ENCODE peak calls at places on chromosomes 12 and 14, in nine cellular contexts. I is choroid plexus epithelial cell, M is endothelial cell, Y is H9, P is B cell, F is hepatocyte, X is RWPE1, K is heart right ventricle, N is Caco-2. L is an unnamed sample.

GRCh38 chr14:69439516-69440270 is 41.2 kb downstream of the SLC39A9 start:
- DNase-seq in I (no peak), M (no peak), Y (peak), P (no peak), F (no peak), X (no peak), K (no peak), N (no peak), L (no peak)

GRCh38 chr12:24573621-24574020 is 375.3 kb downstream of the BCAT1 start:
- DNase-seq in I (peak), M (no peak), Y (no peak), P (no peak), F (no peak), X (no peak), K (no peak), N (no peak), L (no peak)

GRCh38 chr12:109796057-109796456 is 37.1 kb downstream of the TRPV4 start:
- DNase-seq in I (no peak), M (no peak), Y (no peak), P (no peak), F (no peak), X (no peak), K (no peak), N (no peak), L (no peak)

GRCh38 chr12:30795660-30796507 is 41.1 kb upstream of the CAPRIN2 start:
- DNase-seq in I (peak), M (peak), Y (peak), P (peak), F (peak), X (peak), K (peak), N (peak), L (peak)

GRCh38 chr14:93941293-93941910 is 14.3 kb downstream of the FAM181A start:
- DNase-seq in I (peak), M (no peak), Y (no peak), P (no peak), F (no peak), X (peak), K (no peak), N (no peak), L (peak)

GRCh38 chr14:82855912-82856381 is 1322.3 kb upstream of the SEL1L start:
- DNase-seq in I (peak), M (no peak), Y (no peak), P (no peak), F (peak), X (no peak), K (no peak), N (peak), L (no peak)

GRCh38 chr14:39558525-39558924 is 126.3 kb upstream of the FBXO33 start:
- DNase-seq in I (no peak), M (no peak), Y (no peak), P (no peak), F (no peak), X (no peak), K (no peak), N (no peak), L (no peak)

GRCh38 chr14:21802441-21802840 is 128.8 kb upstream of the OR4E1 start:
- DNase-seq in I (no peak), M (no peak), Y (no peak), P (no peak), F (no peak), X (no peak), K (no peak), N (no peak), L (no peak)

GRCh38 chr12:64145226-64145625 is 76.9 kb downstream of the KICS2 start:
- DNase-seq in I (no peak), M (no peak), Y (no peak), P (no peak), F (no peak), X (no peak), K (no peak), N (no peak), L (no peak)

GRCh38 chr12:48788852-48789775 is at the start of gene ADCY6:
- DNase-seq in I (peak), M (peak), Y (peak), P (peak), F (peak), X (peak), K (peak), N (peak), L (peak)

GRCh38 chr14:68363401-68363800 is 429.5 kb downstream of the ZFP36L1 start:
- DNase-seq in I (peak), M (peak), Y (no peak), P (no peak), F (no peak), X (no peak), K (no peak), N (no peak), L (no peak)

GRCh38 chr12:27534060-27534764 is 10.2 kb downstream of the PPFIBP1 start:
- DNase-seq in I (no peak), M (no peak), Y (no peak), P (peak), F (no peak), X (no peak), K (no peak), N (no peak), L (no peak)

GRCh38 chr12:127273621-127274020 is 993.3 kb upstream of the TMEM132C start:
- DNase-seq in I (no peak), M (no peak), Y (no peak), P (no peak), F (no peak), X (peak), K (no peak), N (no peak), L (no peak)

DNA sequence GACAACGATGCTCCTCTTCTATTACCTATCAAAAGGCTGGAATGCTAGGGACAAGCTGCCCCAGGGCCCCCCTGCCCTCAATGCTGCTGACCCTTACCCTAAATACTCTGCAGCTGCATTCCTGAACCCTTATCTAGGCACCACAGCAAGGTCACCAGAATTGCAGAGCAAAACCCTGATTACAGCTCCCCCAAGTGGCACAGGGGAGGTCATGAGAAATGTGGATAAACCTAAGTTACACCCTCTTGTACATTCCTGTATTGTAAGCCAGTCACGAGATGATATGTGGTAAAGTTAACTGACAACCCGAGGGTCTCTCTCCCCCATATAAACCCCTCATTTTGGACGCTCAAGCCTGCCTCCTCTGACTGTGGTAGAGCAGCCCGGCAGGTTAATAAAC is 411.8 kb upstream of the STXBP6 start:
- DNase-seq in I (no peak), M (no peak), Y (peak), P (no peak), F (no peak), X (no peak), K (no peak), N (no peak), L (no peak)
- TF ChIP-seq CTCF in I (no peak), M (no peak), Y (peak), P (no peak), F (no peak), X (no peak), K (no peak), N (no peak), L (no peak)

DNA sequence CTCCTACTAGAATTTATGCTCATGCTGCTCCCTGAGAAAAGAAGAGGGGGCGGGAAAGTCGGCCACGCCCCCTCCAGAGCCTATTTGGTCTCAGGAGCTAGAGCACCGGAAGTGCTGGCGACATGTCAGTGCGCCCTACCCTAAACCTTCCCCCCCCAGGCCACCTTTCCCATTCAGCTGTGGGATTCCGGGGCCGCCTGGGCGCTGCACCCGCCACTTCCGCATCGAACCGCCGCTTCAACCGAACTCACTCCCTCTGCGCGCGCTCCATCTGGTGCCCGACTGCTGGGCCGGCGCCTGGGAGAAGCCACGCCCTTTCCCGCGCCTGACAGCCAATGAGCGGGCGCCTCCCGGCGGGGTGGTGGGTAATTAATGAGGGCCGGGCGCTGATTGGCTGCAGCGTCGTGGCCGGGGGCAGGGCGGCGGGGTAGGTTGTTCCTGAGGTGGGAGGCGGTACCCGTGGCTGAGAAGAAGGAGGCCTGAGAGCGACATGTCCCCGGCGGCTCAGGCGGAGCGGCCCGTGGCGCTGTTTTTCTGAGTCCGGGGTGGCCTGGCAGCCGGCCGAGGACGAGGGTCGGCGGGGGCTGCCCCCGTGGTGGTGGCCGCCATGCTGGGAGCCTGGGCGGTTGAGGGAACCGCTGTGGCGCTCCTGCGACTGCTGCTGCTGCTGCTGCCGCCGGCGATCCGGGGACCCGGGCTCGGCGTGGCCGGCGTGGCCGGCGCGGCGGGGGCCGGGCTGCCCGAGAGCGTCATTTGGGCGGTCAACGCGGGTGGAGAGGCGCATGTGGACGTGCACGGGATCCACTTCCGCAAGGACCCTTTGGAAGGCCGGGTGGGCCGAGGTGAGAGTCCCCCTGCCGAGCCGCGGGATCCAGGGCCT is at the start of gene MLEC:
- DNase-seq in I (peak), M (peak), Y (peak), P (peak), F (peak), X (peak), K (peak), N (peak), L (peak)
- TF ChIP-seq CTCF in I (no peak), M (peak), Y (peak), P (no peak), F (peak), X (no peak), K (peak), N (peak), L (no peak)

DNA sequence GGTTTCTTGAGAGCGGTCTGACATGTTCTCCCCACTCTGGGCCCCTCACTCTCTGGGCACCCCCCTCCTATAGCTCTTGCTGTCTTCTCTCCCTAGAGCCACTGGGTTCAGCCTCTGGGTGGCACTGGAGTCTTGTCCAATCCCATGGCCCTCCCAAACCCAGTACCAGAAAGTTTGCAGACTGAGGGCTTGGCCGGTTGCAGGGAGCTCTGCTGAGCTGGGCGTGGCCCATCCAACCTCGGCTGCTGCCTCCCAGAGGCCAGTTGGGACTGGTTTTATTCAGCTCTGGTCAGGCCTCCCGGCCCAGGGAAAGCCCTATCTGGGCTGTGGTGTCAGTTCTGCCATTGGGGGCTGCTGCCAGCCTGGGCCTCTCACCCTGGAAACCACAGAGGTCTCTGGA is 37.9 kb downstream of the ISCA2 start:
- DNase-seq in I (peak), M (no peak), Y (peak), P (no peak), F (peak), X (peak), K (peak), N (peak), L (peak)
- TF ChIP-seq CTCF in I (peak), M (no peak), Y (peak), P (no peak), F (peak), X (peak), K (peak), N (no peak), L (peak)

DNA sequence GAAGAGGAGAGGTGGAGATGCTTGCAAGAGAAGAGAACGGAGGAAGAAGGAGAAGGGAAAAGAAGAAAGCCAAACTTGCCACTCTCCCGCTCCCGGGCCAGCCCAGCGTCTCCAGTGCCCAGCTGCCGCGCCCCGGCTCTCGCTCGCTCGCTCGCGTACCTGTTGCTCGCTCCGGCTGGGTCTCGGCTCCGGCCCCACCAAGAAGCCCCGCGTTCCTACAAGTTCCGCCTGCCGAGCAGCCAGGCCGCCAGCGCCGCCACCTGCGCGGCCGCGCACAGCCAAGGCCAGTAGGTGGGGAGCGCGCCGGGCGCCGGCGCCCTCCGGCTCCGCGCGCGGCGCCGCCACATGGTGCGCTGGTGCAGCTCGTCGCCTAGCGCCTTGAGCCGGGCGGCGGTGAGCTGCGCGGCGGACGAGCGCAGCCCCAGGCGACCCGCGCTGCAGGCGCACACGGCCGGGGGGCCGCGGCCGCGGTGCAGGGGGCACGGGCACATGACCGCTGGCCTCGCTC is 370 bp downstream of the HRK start:
- DNase-seq in I (peak), M (peak), Y (peak), P (peak), F (peak), X (no peak), K (peak), N (peak), L (peak)
- TF ChIP-seq CTCF in I (no peak), M (no peak), Y (no peak), P (peak), F (no peak), X (peak), K (peak), N (peak), L (no peak)

GRCh38 chr12:43284441-43284840 is 267.6 kb downstream of the ADAMTS20 start:
- DNase-seq in I (peak), M (no peak), Y (no peak), P (no peak), F (no peak), X (no peak), K (no peak), N (no peak), L (peak)

GRCh38 chr12:43285248-43285647 is 266.8 kb downstream of the ADAMTS20 start:
- DNase-seq in I (peak), M (no peak), Y (no peak), P (no peak), F (no peak), X (peak), K (no peak), N (no peak), L (peak)

GRCh38 chr12:43281563-43281962 is 270.4 kb downstream of the ADAMTS20 start:
- DNase-seq in I (no peak), M (no peak), Y (no peak), P (no peak), F (no peak), X (no peak), K (no peak), N (no peak), L (no peak)

GRCh38 chr12:43283206-43283605 is 268.8 kb downstream of the ADAMTS20 start:
- DNase-seq in I (no peak), M (no peak), Y (no peak), P (no peak), F (no peak), X (no peak), K (no peak), N (no peak), L (no peak)

DNA sequence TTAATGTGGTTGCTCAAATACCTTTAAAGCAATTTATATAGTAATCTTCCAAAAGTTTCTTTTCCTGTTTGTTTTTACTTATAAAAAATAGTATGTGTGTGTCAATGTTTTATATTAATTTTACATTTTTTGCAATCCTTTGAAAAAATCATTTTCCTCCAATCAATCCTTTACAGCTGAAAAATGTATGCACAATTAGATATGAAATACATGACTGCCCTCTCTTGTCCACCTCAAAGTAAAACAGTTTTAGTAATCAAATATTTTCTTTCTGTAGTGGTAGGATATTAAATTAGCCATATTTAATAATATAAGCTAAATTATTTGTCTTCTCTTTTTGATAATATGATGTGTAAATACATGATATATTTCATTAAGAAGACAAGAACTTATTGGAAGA is 269.9 kb downstream of the ADAMTS20 start:
- DNase-seq in I (peak), M (no peak), Y (no peak), P (no peak), F (peak), X (peak), K (no peak), N (no peak), L (peak)
- TF ChIP-seq CTCF in I (peak), M (no peak), Y (peak), P (no peak), F (peak), X (peak), K (peak), N (no peak), L (peak)

GRCh38 chr12:110933326-110933974 is 13.1 kb upstream of the MYL2 start:
- DNase-seq in I (no peak), M (no peak), Y (peak), P (no peak), F (no peak), X (no peak), K (no peak), N (no peak), L (no peak)

GRCh38 chr12:110931315-110931728 is 10.9 kb upstream of the MYL2 start:
- DNase-seq in I (no peak), M (no peak), Y (peak), P (no peak), F (no peak), X (no peak), K (peak), N (no peak), L (no peak)

GRCh38 chr12:110934093-110934852 is 13.9 kb upstream of the MYL2 start:
- DNase-seq in I (no peak), M (no peak), Y (peak), P (no peak), F (peak), X (peak), K (no peak), N (peak), L (peak)

GRCh38 chr12:110930348-110931314 is 10.3 kb upstream of the MYL2 start:
- DNase-seq in I (no peak), M (no peak), Y (peak), P (no peak), F (no peak), X (no peak), K (no peak), N (no peak), L (no peak)

GRCh38 chr12:110932048-110932447 is 11.7 kb upstream of the MYL2 start:
- DNase-seq in I (peak), M (peak), Y (peak), P (no peak), F (no peak), X (no peak), K (no peak), N (no peak), L (no peak)
- TF ChIP-seq CTCF in I (peak), M (peak), Y (peak), P (no peak), F (peak), X (no peak), K (peak), N (no peak), L (peak)

GRCh38 chr12:11545438-11546330 is 103.8 kb upstream of the ETV6 start:
- DNase-seq in I (no peak), M (no peak), Y (no peak), P (peak), F (no peak), X (no peak), K (no peak), N (no peak), L (no peak)
- TF ChIP-seq CTCF in I (peak), M (no peak), Y (no peak), P (no peak), F (no peak), X (no peak), K (no peak), N (no peak), L (no peak)

L was measured in fibroblast of the aortic adventitia.